ENCODE peak calls at places on chromosomes 1 and 21, in four cellular contexts. Z is brain microvascular endothelial cell, B is heart left ventricle, W is RWPE1. J is an unnamed sample.

GRCh38 chr1:236066828-236067386 is 2.0 kb upstream of the NID1 start:
- DNase-seq in Z (no peak), W (no peak), B (peak), J (no peak)

GRCh38 chr1:96842215-96842614 is 120.6 kb downstream of the PTBP2 start:
- DNase-seq in B (no peak), Z (no peak), W (no peak), J (no peak)

GRCh38 chr1:212752934-212753497 is 38.6 kb downstream of the NSL1 start:
- DNase-seq in W (no peak), B (no peak), Z (no peak), J (no peak)

GRCh38 chr21:42256316-42256715 is 37.4 kb downstream of the ABCG1 start:
- DNase-seq in Z (no peak), W (no peak), B (no peak), J (no peak)

GRCh38 chr1:156906206-156906910 is 12.8 kb downstream of the PEAR1 start:
- DNase-seq in W (no peak), Z (no peak), B (no peak), J (no peak)

GRCh38 chr1:41102208-41102607 is 80.7 kb upstream of the SLFNL1 start:
- DNase-seq in B (peak), W (peak), Z (peak), J (peak)

GRCh38 chr1:17032741-17033140 is 21.0 kb upstream of the ATP13A2 start:
- DNase-seq in B (no peak), W (no peak), Z (no peak), J (no peak)

GRCh38 chr1:6691507-6691906 is 10.1 kb downstream of the DNAJC11 start:
- DNase-seq in B (no peak), W (no peak), Z (no peak), J (no peak)

GRCh38 chr1:179754031-179754624 is 11.0 kb downstream of the FAM163A start:
- DNase-seq in Z (peak), W (peak), B (no peak), J (peak)

GRCh38 chr1:235075955-235076308 is 52.7 kb downstream of the TOMM20 start:
- DNase-seq in W (no peak), B (no peak), Z (no peak), J (no peak)

GRCh38 chr1:166865931-166866330 is 10.1 kb downstream of the TADA1 start:
- DNase-seq in W (no peak), Z (peak), B (no peak), J (no peak)

GRCh38 chr1:55572878-55573734 is 357.9 kb upstream of the USP24 start:
- DNase-seq in W (peak), B (no peak), Z (peak), J (peak)

GRCh38 chr1:55378582-55378981 is 163.4 kb upstream of the USP24 start:
- DNase-seq in B (no peak), Z (peak), W (peak), J (no peak)

GRCh38 chr1:209728466-209728865 is 23.8 kb downstream of the HSD11B1 start:
- DNase-seq in Z (no peak), B (peak), W (no peak), J (no peak)

GRCh38 chr1:110309768-110310167 is 29.4 kb upstream of the RBM15 start:
- DNase-seq in W (no peak), B (no peak), Z (peak), J (peak)

GRCh38 chr21:45992311-45993209 is 11.0 kb downstream of the COL6A1 start:
- DNase-seq in B (peak), W (no peak), Z (no peak), J (no peak)

GRCh38 chr1:181216571-181216994 is 128.1 kb downstream of the IER5 start:
- DNase-seq in W (no peak), B (no peak), Z (no peak), J (no peak)

GRCh38 chr1:109802901-109803561 is 39.3 kb upstream of the EPS8L3 start:
- DNase-seq in B (no peak), W (no peak), Z (no peak), J (no peak)

GRCh38 chr21:18460979-18461378 is 57.4 kb upstream of the TMPRSS15 start:
- DNase-seq in Z (no peak), B (no peak), W (no peak), J (no peak)

GRCh38 chr21:43192501-43193081 is 23.8 kb downstream of the CRYAA start:
- DNase-seq in B (peak), W (no peak), Z (no peak), J (no peak)

GRCh38 chr1:240492832-240493440 is 119.0 kb downstream of the GREM2 start:
- DNase-seq in B (no peak), W (peak), Z (peak), J (no peak)

GRCh38 chr1:203204776-203205175 is 18.3 kb upstream of the CHI3L1 start:
- DNase-seq in Z (no peak), W (no peak), B (no peak), J (no peak)

GRCh38 chr1:7478142-7478796 is 292.8 kb upstream of the VAMP3 start:
- DNase-seq in W (no peak), B (no peak), Z (no peak), J (no peak)

GRCh38 chr1:2230781-2231666 is 2.9 kb downstream of the SKI start:
- DNase-seq in B (peak), W (no peak), Z (no peak), J (no peak)

GRCh38 chr1:145983959-145984830 is 12.2 kb downstream of the TXNIP start:
- DNase-seq in Z (no peak), B (no peak), W (no peak), J (no peak)

GRCh38 chr1:201970334-201971159 is 11.9 kb upstream of the RNPEP start:
- DNase-seq in Z (peak), W (no peak), B (no peak), J (peak)

GRCh38 chr1:89850844-89851410 is 30.1 kb downstream of the LRRC8D start:
- DNase-seq in W (no peak), B (no peak), Z (no peak), J (peak)

GRCh38 chr1:97989094-97989680 is 68.4 kb upstream of the DPYD start:
- DNase-seq in W (no peak), B (no peak), Z (peak), J (peak)

GRCh38 chr21:34881894-34882371 is 167.2 kb downstream of the RUNX1 start:
- DNase-seq in B (no peak), W (peak), Z (no peak), J (peak)

DNA sequence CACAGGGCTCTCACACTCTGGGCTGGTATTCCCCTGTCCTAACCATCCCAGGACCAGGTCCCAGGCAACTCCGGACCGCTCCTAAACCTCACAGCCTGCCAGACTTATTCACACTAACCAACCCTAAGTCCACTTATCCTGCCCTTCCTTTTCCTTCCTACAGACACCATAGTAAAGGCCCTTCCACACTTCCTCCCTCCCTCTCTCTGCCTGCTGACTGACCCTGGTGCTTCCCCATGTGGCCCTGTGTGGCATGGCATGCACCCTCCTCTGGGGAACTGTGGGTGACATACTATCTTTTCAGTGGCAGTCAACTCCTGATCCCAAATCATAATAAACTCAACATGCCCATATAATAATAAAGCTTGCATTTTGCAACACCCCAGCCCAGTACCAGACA is 155.1 kb upstream of the DNAH14 start:
- DNase-seq in Z (no peak), W (no peak), B (no peak), J (no peak)
- TF ChIP-seq CTCF in Z (peak), W (no peak), B (no peak), J (peak)

DNA sequence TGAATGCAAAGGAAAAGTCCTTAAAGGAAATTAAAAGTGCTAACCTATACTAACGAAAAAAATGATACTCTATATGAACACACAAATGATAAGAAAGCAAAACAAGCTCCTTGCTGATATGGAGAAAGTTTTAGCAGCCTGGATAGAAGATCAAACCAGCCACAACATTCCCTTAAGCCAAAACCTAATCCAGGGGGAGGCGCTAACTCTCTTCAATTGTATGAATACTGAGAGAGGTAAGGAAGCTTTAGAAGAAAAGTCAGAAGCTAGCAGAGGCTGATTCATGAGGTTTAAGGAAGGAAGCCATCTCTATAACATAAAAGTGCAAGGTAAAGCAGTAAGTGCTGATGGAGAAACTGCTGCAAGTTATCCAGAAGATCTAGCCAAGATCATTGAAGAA is 3.4 kb downstream of the KRTAP23-1 start:
- DNase-seq in B (no peak), W (no peak), Z (no peak), J (no peak)
- TF ChIP-seq CTCF in B (no peak), W (no peak), Z (no peak), J (no peak)

DNA sequence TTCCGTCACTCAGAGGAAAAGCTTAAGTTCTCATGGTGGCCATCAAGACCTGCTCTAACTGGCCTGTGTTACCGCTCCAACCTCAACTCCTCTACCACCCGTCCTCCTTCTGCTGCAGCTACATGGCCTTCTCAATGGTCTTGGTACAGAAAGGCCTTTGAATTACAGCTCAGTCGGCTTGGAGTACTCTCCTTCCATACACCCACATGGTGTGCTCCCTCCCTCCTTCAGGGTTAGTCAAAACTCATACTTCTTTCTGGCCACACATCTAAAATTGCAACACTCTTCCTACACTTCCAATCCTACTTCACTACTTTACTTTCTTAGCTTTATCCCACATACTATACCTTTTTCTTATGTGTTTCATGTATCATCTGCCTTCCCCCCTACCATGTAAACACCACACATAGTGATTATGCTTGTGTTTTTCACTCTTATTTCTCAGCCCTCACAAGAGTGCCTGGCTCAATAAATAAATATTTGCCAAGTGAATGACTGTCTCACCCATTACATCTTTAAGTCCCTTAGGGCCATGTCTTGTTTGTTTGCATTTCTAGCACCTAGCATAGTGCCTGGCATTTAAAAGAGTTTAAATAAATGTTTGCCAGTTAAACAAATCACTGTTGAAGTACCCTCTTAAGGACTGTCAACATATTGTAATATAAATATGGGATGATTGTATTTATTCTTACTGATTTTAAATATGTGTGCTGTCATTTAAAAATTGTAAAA is 37.6 kb upstream of the HMCN1 start:
- DNase-seq in W (no peak), Z (no peak), B (no peak), J (no peak)
- TF ChIP-seq CTCF in W (no peak), Z (no peak), B (no peak), J (no peak)

GRCh38 chr1:162357681-162358266 is 18.9 kb downstream of the SPATA46 start:
- DNase-seq in Z (peak), W (no peak), B (no peak), J (peak)
- TF ChIP-seq CTCF in Z (peak), W (no peak), B (no peak), J (peak)

GRCh38 chr1:10665930-10666850 is 130.3 kb downstream of the CASZ1 start:
- DNase-seq in B (peak), W (no peak), Z (no peak), J (no peak)

GRCh38 chr1:10670190-10670589 is 126.3 kb downstream of the CASZ1 start:
- DNase-seq in Z (no peak), B (no peak), W (no peak), J (no peak)

GRCh38 chr1:10669570-10669969 is 126.9 kb downstream of the CASZ1 start:
- DNase-seq in Z (no peak), W (no peak), B (no peak), J (no peak)

GRCh38 chr1:10667815-10668214 is 128.6 kb downstream of the CASZ1 start:
- DNase-seq in W (no peak), B (no peak), Z (no peak), J (no peak)

DNA sequence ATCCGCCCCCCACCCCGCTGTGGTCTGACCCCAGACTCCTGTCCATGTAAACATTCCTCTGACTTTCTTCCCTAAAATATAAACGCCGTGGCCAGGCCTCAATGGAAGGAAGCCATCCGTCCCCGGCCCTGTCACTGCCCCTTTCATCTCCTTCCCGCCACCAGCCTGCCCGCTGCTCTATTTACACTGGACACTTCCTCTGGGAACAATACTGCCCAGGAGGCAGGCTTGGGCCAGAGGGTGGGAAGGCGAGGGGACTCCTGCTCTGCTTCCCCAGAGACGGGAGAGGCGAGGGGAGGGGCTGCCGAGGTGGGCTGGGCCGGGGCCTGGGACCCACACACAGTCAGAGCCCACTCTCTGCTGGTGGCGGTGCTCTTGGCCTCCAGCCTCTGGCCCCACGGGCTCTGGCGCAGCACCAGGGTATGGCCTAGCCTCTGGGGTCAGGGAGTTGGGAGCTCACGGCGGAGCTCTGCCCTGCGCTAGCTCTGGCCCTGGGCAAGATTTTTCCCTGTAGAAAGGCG is 128.1 kb downstream of the CASZ1 start:
- DNase-seq in Z (no peak), W (no peak), B (no peak), J (no peak)
- TF ChIP-seq CTCF in Z (no peak), W (no peak), B (no peak), J (no peak)

GRCh38 chr1:172532700-172533510 is at the start of gene SUCO:
- DNase-seq in B (peak), W (peak), Z (peak), J (peak)
- TF ChIP-seq CTCF in B (peak), W (no peak), Z (peak), J (peak)

GRCh38 chr1:13517193-13517812 is 3.5 kb upstream of the LRRC38 start:
- DNase-seq in W (no peak), Z (no peak), B (no peak), J (no peak)

GRCh38 chr1:13513063-13513884 is 529 bp downstream of the LRRC38 start:
- DNase-seq in B (no peak), Z (no peak), W (no peak), J (no peak)

GRCh38 chr1:13516606-13517005 is 2.8 kb upstream of the LRRC38 start:
- DNase-seq in Z (no peak), B (no peak), W (no peak), J (no peak)

GRCh38 chr1:13512472-13512871 is 1.3 kb downstream of the LRRC38 start:
- DNase-seq in W (no peak), Z (no peak), B (no peak), J (no peak)

DNA sequence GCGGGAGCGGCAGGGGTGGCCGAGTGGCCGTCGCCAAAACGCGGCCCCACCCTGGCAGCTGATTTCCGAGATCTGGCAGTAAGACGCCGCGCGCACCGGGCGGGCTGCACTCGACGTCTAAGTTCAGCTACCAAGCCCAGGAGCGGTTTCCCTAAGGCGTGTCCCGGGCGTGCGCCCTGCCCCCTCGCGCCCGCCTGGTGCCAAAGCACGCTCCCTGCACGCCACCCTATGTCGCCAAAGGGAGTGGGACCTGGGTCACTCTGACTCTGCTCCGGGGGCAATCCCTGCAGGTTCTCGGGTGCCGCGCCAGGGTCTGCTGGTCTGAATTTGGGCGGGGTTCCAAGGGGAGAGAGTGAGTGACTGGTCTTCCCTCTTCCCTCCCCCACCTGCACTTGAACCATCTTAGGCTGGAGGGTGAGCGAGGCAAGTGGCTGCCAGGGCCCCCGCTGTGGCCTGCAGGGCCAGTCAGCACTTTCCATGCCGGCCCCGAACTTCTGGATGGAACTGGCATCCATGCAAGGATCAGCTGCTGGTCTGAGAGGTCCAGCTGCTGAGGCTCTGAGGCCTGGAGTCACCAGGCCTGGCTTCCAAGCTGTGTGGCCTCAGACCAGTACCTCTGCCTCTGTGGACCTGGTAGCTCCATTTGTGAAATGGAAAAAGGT is at the start of gene LRRC38:
- DNase-seq in W (no peak), B (no peak), Z (no peak), J (no peak)
- TF ChIP-seq CTCF in W (no peak), B (peak), Z (no peak), J (no peak)

DNA sequence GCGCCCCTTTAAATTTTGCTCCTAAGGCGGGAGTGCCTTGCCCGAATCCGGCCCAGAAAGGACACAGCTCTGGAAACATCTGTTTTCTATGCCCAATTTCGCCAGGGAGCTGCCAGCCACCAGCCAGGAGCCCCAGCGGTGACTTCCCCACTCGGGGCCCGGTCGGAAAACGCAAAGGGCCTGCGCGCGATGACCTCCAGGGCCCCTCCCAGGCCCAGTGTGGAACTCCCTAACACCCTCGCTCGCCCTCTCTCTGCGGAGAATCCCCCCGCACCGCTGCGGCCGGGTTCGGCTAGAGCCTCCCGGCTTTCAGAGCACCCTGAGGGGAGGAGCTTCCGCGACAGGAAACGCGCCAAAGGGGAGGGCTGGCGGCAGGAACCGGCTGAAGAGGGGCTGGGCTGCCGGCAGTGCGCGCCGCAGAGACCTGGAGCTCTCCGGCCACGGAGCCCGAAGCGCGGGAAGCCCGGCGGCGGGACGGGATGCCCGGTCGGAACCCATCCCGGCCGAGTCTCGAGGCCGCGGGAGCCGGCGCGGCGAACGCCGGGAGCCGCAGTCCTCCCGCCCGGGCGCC is 505 bp downstream of the CLSPN start:
- DNase-seq in W (peak), B (peak), Z (peak), J (peak)
- TF ChIP-seq CTCF in W (no peak), B (peak), Z (peak), J (peak)

J was measured in HFFc6.